ENCODE peak calls at places on chromosomes 2 and 18, in ten cellular contexts. D is LNCaP clone FGC; H is cardiac septum; A is CD4-positive, alpha-beta T cell; O is NCI-H1694; S is activated CD4-positive, alpha-beta T cell treated with anti-CD3 and anti-CD28 coated beads, Interleukin-2, amount 50 U/mL, for 1 hour; B is AML-193; I is endodermal cell; V is astrocyte of the cerebellum; C is HT1080. T is an unnamed sample.

GRCh38 chr2:222038086-222038802 is 260.6 kb downstream of the PAX3 start:
- DNase-seq in D (peak; percentile 7), H (no peak), A (no peak), O (peak; percentile 37), S (no peak), B (peak; percentile 11), I (no peak), V (peak; percentile 50), C (no peak), T (peak; percentile 40)

GRCh38 chr2:217837001-217837491 is 165.7 kb downstream of the TNS1 start:
- DNase-seq in D (no peak), H (peak; percentile 91), A (no peak), O (no peak), S (no peak), B (no peak), I (peak; percentile 86), V (no peak), C (no peak), T (peak; percentile 21)

GRCh38 chr2:241381872-241382271 is 25.8 kb downstream of the FARP2 start:
- DNase-seq in D (no peak), H (no peak), A (no peak), O (no peak), S (no peak), B (no peak), I (no peak), V (no peak), C (no peak), T (no peak)

GRCh38 chr2:204049635-204050034 is 113.1 kb downstream of the ICOS start:
- DNase-seq in D (no peak), H (no peak), A (no peak), O (no peak), S (no peak), B (no peak), I (no peak), V (no peak), C (no peak), T (no peak)

GRCh38 chr2:168192839-168193616 is 54.4 kb downstream of the STK39 start:
- DNase-seq in D (no peak), H (no peak), A (peak; percentile 27), O (no peak), S (peak; percentile 18), B (peak; percentile 63), I (peak; percentile 54), V (no peak), C (peak; percentile 90), T (peak; percentile 67)

GRCh38 chr18:23658296-23658695 is 4.4 kb downstream of the ANKRD29 start:
- DNase-seq in D (no peak), H (no peak), A (no peak), O (no peak), S (no peak), B (no peak), I (no peak), V (no peak), C (no peak), T (no peak)

GRCh38 chr2:211258646-211259335 is 702.4 kb downstream of the CPS1 start:
- DNase-seq in D (no peak), H (no peak), A (no peak), O (no peak), S (no peak), B (no peak), I (no peak), V (no peak), C (no peak), T (no peak)

GRCh38 chr18:45739848-45740247 is 15.9 kb downstream of the SLC14A1 start:
- DNase-seq in D (no peak), H (no peak), A (no peak), O (no peak), S (no peak), B (no peak), I (no peak), V (no peak), C (no peak), T (no peak)

GRCh38 chr2:219124379-219125110 is 36.1 kb downstream of the NHEJ1 start:
- DNase-seq in D (no peak), H (no peak), A (no peak), O (no peak), S (no peak), B (no peak), I (no peak), V (no peak), C (peak; percentile 10), T (peak; percentile 39)

GRCh38 chr2:216635701-216636541 is 2.7 kb downstream of the IGFBP2 start:
- DNase-seq in D (no peak), H (no peak), A (no peak), O (no peak), S (no peak), B (no peak), I (peak; percentile 76), V (no peak), C (no peak), T (no peak)

GRCh38 chr2:105431367-105432088 is 32.7 kb upstream of the FHL2 start:
- DNase-seq in D (no peak), H (peak; percentile 90), A (no peak), O (no peak), S (no peak), B (no peak), I (no peak), V (no peak), C (no peak), T (no peak)

GRCh38 chr2:239824866-239825704 is 200.1 kb downstream of the NDUFA10 start:
- DNase-seq in D (no peak), H (peak; percentile 62), A (no peak), O (no peak), S (no peak), B (no peak), I (peak; percentile 83), V (no peak), C (no peak), T (no peak)

GRCh38 chr2:29229640-29230039 is 114.4 kb downstream of the CLIP4 start:
- DNase-seq in D (no peak), H (no peak), A (no peak), O (no peak), S (no peak), B (no peak), I (no peak), V (no peak), C (no peak), T (no peak)

GRCh38 chr2:239629936-239630617 is 229.3 kb upstream of the HDAC4 start:
- DNase-seq in D (no peak), H (no peak), A (no peak), O (no peak), S (no peak), B (no peak), I (no peak), V (no peak), C (no peak), T (no peak)

GRCh38 chr2:156517419-156517818 is 81.2 kb downstream of the GPD2 start:
- DNase-seq in D (no peak), H (no peak), A (no peak), O (no peak), S (no peak), B (no peak), I (no peak), V (no peak), C (no peak), T (no peak)

GRCh38 chr2:61536723-61537581 is 1.2 kb downstream of the XPO1 start:
- DNase-seq in D (peak; percentile 25), H (peak; percentile 90), A (peak; percentile 85), O (peak; percentile 83), S (peak; percentile 79), B (peak; percentile 78), I (peak; percentile 95), V (peak; percentile 76), C (peak; percentile 95), T (peak; percentile 99)

GRCh38 chr2:194883711-194884110 is 773.3 kb upstream of the SLC39A10 start:
- DNase-seq in D (no peak), H (no peak), A (no peak), O (peak; percentile 93), S (no peak), B (no peak), I (no peak), V (no peak), C (no peak), T (no peak)

GRCh38 chr18:79217979-79218604 is 148.9 kb downstream of the ATP9B start:
- DNase-seq in D (peak; percentile 71), H (no peak), A (no peak), O (no peak), S (no peak), B (no peak), I (no peak), V (no peak), C (no peak), T (no peak)

GRCh38 chr2:200905618-200906296 is 16.6 kb downstream of the NIF3L1 start:
- DNase-seq in D (peak; percentile 40), H (peak; percentile 86), A (peak; percentile 16), O (peak; percentile 16), S (peak; percentile 46), B (peak; percentile 79), I (peak; percentile 87), V (peak; percentile 53), C (peak; percentile 59), T (peak; percentile 82)

GRCh38 chr18:35862115-35862640 is 110.3 kb upstream of the RMP24 start:
- DNase-seq in D (no peak), H (no peak), A (no peak), O (no peak), S (no peak), B (no peak), I (peak; percentile 39), V (no peak), C (no peak), T (no peak)

GRCh38 chr2:8472545-8473361 is 209.1 kb upstream of the ID2 start:
- DNase-seq in D (no peak), H (no peak), A (no peak), O (no peak), S (no peak), B (peak; percentile 67), I (no peak), V (no peak), C (no peak), T (peak; percentile 86)